ENCODE peak calls at places on chromosomes 3 and 15, in eight cellular contexts. One of them, this sample, is unnamed.

GRCh38 chr3:139448104-139448503 is 28.2 kb downstream of the RBP2 start:
- DNase-seq in GM23248: peak; percentile 52
- DNase-seq in PC-3: peak; percentile 32
- DNase-seq in SK-N-SH: no peak
- DNase-seq in neural progenitor cell: no peak
- DNase-seq in HCT116: no peak
- DNase-seq in OCI-LY7: no peak
- DNase-seq in hepatocyte: no peak
- DNase-seq in this sample: no peak

GRCh38 chr3:125150525-125151436 is 61.8 kb downstream of the SLC12A8 start:
- DNase-seq in GM23248: peak; percentile 40
- DNase-seq in PC-3: peak; percentile 71
- DNase-seq in SK-N-SH: peak; percentile 59
- DNase-seq in neural progenitor cell: peak; percentile 38
- DNase-seq in HCT116: peak; percentile 66
- DNase-seq in OCI-LY7: peak; percentile 68
- DNase-seq in hepatocyte: peak; percentile 50
- DNase-seq in this sample: peak; percentile 86

GRCh38 chr3:195441476-195441970 is 1.3 kb downstream of the ACAP2 start:
- DNase-seq in GM23248: peak; percentile 49
- DNase-seq in PC-3: peak; percentile 26
- DNase-seq in SK-N-SH: peak; percentile 69
- DNase-seq in neural progenitor cell: peak; percentile 58
- DNase-seq in HCT116: no peak
- DNase-seq in OCI-LY7: peak; percentile 33
- DNase-seq in hepatocyte: peak; percentile 64
- DNase-seq in this sample: no peak

GRCh38 chr3:148873928-148874326 is 8.8 kb downstream of the CPA3 start:
- DNase-seq in GM23248: no peak
- DNase-seq in PC-3: no peak
- DNase-seq in SK-N-SH: peak; percentile 41
- DNase-seq in neural progenitor cell: no peak
- DNase-seq in HCT116: no peak
- DNase-seq in OCI-LY7: no peak
- DNase-seq in hepatocyte: no peak
- DNase-seq in this sample: no peak

GRCh38 chr3:10471337-10471721 is 34.1 kb downstream of the ATP2B2 start:
- DNase-seq in GM23248: no peak
- DNase-seq in PC-3: no peak
- DNase-seq in SK-N-SH: no peak
- DNase-seq in neural progenitor cell: peak; percentile 28
- DNase-seq in HCT116: no peak
- DNase-seq in OCI-LY7: no peak
- DNase-seq in hepatocyte: peak; percentile 13
- DNase-seq in this sample: peak; percentile 28

GRCh38 chr3:63863150-63864007 is at the start of the genes ATXN7 and THOC7:
- DNase-seq in GM23248: peak; percentile 88
- DNase-seq in PC-3: peak; percentile 26
- DNase-seq in SK-N-SH: peak; percentile 90
- DNase-seq in neural progenitor cell: peak; percentile 89
- DNase-seq in HCT116: no peak
- DNase-seq in OCI-LY7: peak; percentile 72
- DNase-seq in hepatocyte: peak; percentile 85
- DNase-seq in this sample: peak; percentile 80

GRCh38 chr3:140145501-140145900 is 210.5 kb downstream of the CLSTN2 start:
- DNase-seq in GM23248: no peak
- DNase-seq in PC-3: no peak
- DNase-seq in SK-N-SH: no peak
- DNase-seq in neural progenitor cell: no peak
- DNase-seq in HCT116: no peak
- DNase-seq in OCI-LY7: no peak
- DNase-seq in hepatocyte: no peak
- DNase-seq in this sample: peak; percentile 5

GRCh38 chr3:14516738-14517345 is 23.3 kb downstream of the GRIP2 start:
- DNase-seq in GM23248: no peak
- DNase-seq in PC-3: no peak
- DNase-seq in SK-N-SH: no peak
- DNase-seq in neural progenitor cell: no peak
- DNase-seq in HCT116: no peak
- DNase-seq in OCI-LY7: no peak
- DNase-seq in hepatocyte: no peak
- DNase-seq in this sample: no peak

GRCh38 chr3:3739345-3740060 is 59.7 kb upstream of the LRRN1 start:
- DNase-seq in GM23248: no peak
- DNase-seq in PC-3: no peak
- DNase-seq in SK-N-SH: no peak
- DNase-seq in neural progenitor cell: peak; percentile 35
- DNase-seq in HCT116: no peak
- DNase-seq in OCI-LY7: no peak
- DNase-seq in hepatocyte: no peak
- DNase-seq in this sample: peak; percentile 20

GRCh38 chr3:156240642-156241041 is 120.3 kb downstream of the KCNAB1 start:
- DNase-seq in GM23248: no peak
- DNase-seq in PC-3: no peak
- DNase-seq in SK-N-SH: no peak
- DNase-seq in neural progenitor cell: no peak
- DNase-seq in HCT116: no peak
- DNase-seq in OCI-LY7: no peak
- DNase-seq in hepatocyte: no peak
- DNase-seq in this sample: no peak

GRCh38 chr3:117628896-117629295 is 919.3 kb downstream of the TUSC7 start:
- DNase-seq in GM23248: peak; percentile 59
- DNase-seq in PC-3: peak; percentile 36
- DNase-seq in SK-N-SH: peak; percentile 64
- DNase-seq in neural progenitor cell: no peak
- DNase-seq in HCT116: no peak
- DNase-seq in OCI-LY7: peak; percentile 5
- DNase-seq in hepatocyte: peak; percentile 67
- DNase-seq in this sample: no peak

GRCh38 chr15:90037510-90037860 is 36.4 kb downstream of the ZNF710 start:
- DNase-seq in GM23248: peak; percentile 76
- DNase-seq in PC-3: no peak
- DNase-seq in SK-N-SH: no peak
- DNase-seq in neural progenitor cell: no peak
- DNase-seq in HCT116: no peak
- DNase-seq in OCI-LY7: no peak
- DNase-seq in hepatocyte: no peak
- DNase-seq in this sample: no peak

GRCh38 chr3:152320201-152320617 is 51.5 kb downstream of the MBNL1 start:
- DNase-seq in GM23248: peak; percentile 67
- DNase-seq in PC-3: peak; percentile 16
- DNase-seq in SK-N-SH: peak; percentile 61
- DNase-seq in neural progenitor cell: no peak
- DNase-seq in HCT116: no peak
- DNase-seq in OCI-LY7: no peak
- DNase-seq in hepatocyte: no peak
- DNase-seq in this sample: no peak

GRCh38 chr3:72887723-72888545 is at the start of gene GXYLT2:
- DNase-seq in GM23248: peak; percentile 81
- DNase-seq in PC-3: peak; percentile 58
- DNase-seq in SK-N-SH: peak; percentile 89
- DNase-seq in neural progenitor cell: peak; percentile 93
- DNase-seq in HCT116: no peak
- DNase-seq in OCI-LY7: peak; percentile 2
- DNase-seq in hepatocyte: peak; percentile 86
- DNase-seq in this sample: peak; percentile 88

GRCh38 chr3:107985496-107985895 is 105.3 kb downstream of the CD47 start:
- DNase-seq in GM23248: no peak
- DNase-seq in PC-3: peak; percentile 41
- DNase-seq in SK-N-SH: no peak
- DNase-seq in neural progenitor cell: no peak
- DNase-seq in HCT116: no peak
- DNase-seq in OCI-LY7: no peak
- DNase-seq in hepatocyte: no peak
- DNase-seq in this sample: no peak

GRCh38 chr15:65979316-65979715 is 110.0 kb downstream of the RAB11A start:
- DNase-seq in GM23248: peak; percentile 12
- DNase-seq in PC-3: no peak
- DNase-seq in SK-N-SH: no peak
- DNase-seq in neural progenitor cell: no peak
- DNase-seq in HCT116: no peak
- DNase-seq in OCI-LY7: peak; percentile 49
- DNase-seq in hepatocyte: no peak
- DNase-seq in this sample: no peak

GRCh38 chr15:61116830-61117229 is 112.3 kb downstream of the RORA start:
- DNase-seq in GM23248: no peak
- DNase-seq in PC-3: no peak
- DNase-seq in SK-N-SH: no peak
- DNase-seq in neural progenitor cell: peak; percentile 33
- DNase-seq in HCT116: no peak
- DNase-seq in OCI-LY7: no peak
- DNase-seq in hepatocyte: no peak
- DNase-seq in this sample: no peak

GRCh38 chr3:58490860-58491501 is 915 bp upstream of the KCTD6 start:
- DNase-seq in GM23248: no peak
- DNase-seq in PC-3: no peak
- DNase-seq in SK-N-SH: no peak
- DNase-seq in neural progenitor cell: no peak
- DNase-seq in HCT116: no peak
- DNase-seq in OCI-LY7: no peak
- DNase-seq in hepatocyte: no peak
- DNase-seq in this sample: no peak

GRCh38 chr3:45020534-45020933 is 5.6 kb upstream of the CLEC3B start:
- DNase-seq in GM23248: no peak
- DNase-seq in PC-3: no peak
- DNase-seq in SK-N-SH: no peak
- DNase-seq in neural progenitor cell: no peak
- DNase-seq in HCT116: no peak
- DNase-seq in OCI-LY7: no peak
- DNase-seq in hepatocyte: no peak
- DNase-seq in this sample: no peak

GRCh38 chr15:67857220-67857619 is 17.4 kb upstream of the RNU6-1 start:
- DNase-seq in GM23248: no peak
- DNase-seq in PC-3: no peak
- DNase-seq in SK-N-SH: no peak
- DNase-seq in neural progenitor cell: no peak
- DNase-seq in HCT116: no peak
- DNase-seq in OCI-LY7: no peak
- DNase-seq in hepatocyte: no peak
- DNase-seq in this sample: no peak

GRCh38 chr3:133874761-133875438 is 20.8 kb downstream of the RAB6B start:
- DNase-seq in GM23248: no peak
- DNase-seq in PC-3: no peak
- DNase-seq in SK-N-SH: no peak
- DNase-seq in neural progenitor cell: no peak
- DNase-seq in HCT116: no peak
- DNase-seq in OCI-LY7: no peak
- DNase-seq in hepatocyte: no peak
- DNase-seq in this sample: no peak

GRCh38 chr3:10286596-10287295 is 6.0 kb downstream of the GHRL start:
- DNase-seq in GM23248: peak; percentile 41
- DNase-seq in PC-3: peak; percentile 88
- DNase-seq in SK-N-SH: peak; percentile 76
- DNase-seq in neural progenitor cell: peak; percentile 53
- DNase-seq in HCT116: peak; percentile 68
- DNase-seq in OCI-LY7: peak; percentile 69
- DNase-seq in hepatocyte: no peak
- DNase-seq in this sample: peak; percentile 56

GRCh38 chr15:74725845-74726773 is 781 bp upstream of the CYP1A1 start:
- DNase-seq in GM23248: peak; percentile 52
- DNase-seq in PC-3: peak; percentile 17
- DNase-seq in SK-N-SH: peak; percentile 79
- DNase-seq in neural progenitor cell: peak; percentile 79
- DNase-seq in HCT116: no peak
- DNase-seq in OCI-LY7: no peak
- DNase-seq in hepatocyte: peak; percentile 88
- DNase-seq in this sample: peak; percentile 82

GRCh38 chr15:74724570-74725240 is 623 bp downstream of the CYP1A1 start:
- DNase-seq in GM23248: no peak
- DNase-seq in PC-3: no peak
- DNase-seq in SK-N-SH: no peak
- DNase-seq in neural progenitor cell: no peak
- DNase-seq in HCT116: no peak
- DNase-seq in OCI-LY7: no peak
- DNase-seq in hepatocyte: no peak
- DNase-seq in this sample: no peak

GRCh38 chr15:74726774-74727164 is 1.4 kb upstream of the CYP1A1 start:
- DNase-seq in GM23248: no peak
- DNase-seq in PC-3: no peak
- DNase-seq in SK-N-SH: no peak
- DNase-seq in neural progenitor cell: no peak
- DNase-seq in HCT116: no peak
- DNase-seq in OCI-LY7: no peak
- DNase-seq in hepatocyte: no peak
- DNase-seq in this sample: peak; percentile 38

GRCh38 chr15:74725241-74725774 is at the start of gene CYP1A1:
- DNase-seq in GM23248: peak; percentile 26
- DNase-seq in PC-3: peak; percentile 39
- DNase-seq in SK-N-SH: peak; percentile 69
- DNase-seq in neural progenitor cell: peak; percentile 49
- DNase-seq in HCT116: no peak
- DNase-seq in OCI-LY7: no peak
- DNase-seq in hepatocyte: peak; percentile 73
- DNase-seq in this sample: peak; percentile 68

GRCh38 chr15:74727727-74728126 is 2.4 kb upstream of the CYP1A1 start:
- DNase-seq in GM23248: no peak
- DNase-seq in PC-3: no peak
- DNase-seq in SK-N-SH: peak; percentile 41
- DNase-seq in neural progenitor cell: no peak
- DNase-seq in HCT116: no peak
- DNase-seq in OCI-LY7: no peak
- DNase-seq in hepatocyte: no peak
- DNase-seq in this sample: no peak
- H3K27ac ChIP-seq in GM23248: no peak overlapping the region
- H3K27ac ChIP-seq in PC-3: no peak overlapping the region
- H3K27ac ChIP-seq in SK-N-SH: no peak overlapping the region
- H3K27ac ChIP-seq in neural progenitor cell: no peak overlapping the region
- H3K27ac ChIP-seq in HCT116: no peak overlapping the region
- H3K27ac ChIP-seq in OCI-LY7: no peak overlapping the region
- H3K27ac ChIP-seq in hepatocyte: no peak overlapping the region
- H3K27ac ChIP-seq in this sample: no peak overlapping the region

GRCh38 chr3:24160424-24160823 is 215.3 kb downstream of the NR1D2 start:
- DNase-seq in GM23248: peak; percentile 46
- DNase-seq in PC-3: no peak
- DNase-seq in SK-N-SH: no peak
- DNase-seq in neural progenitor cell: peak; percentile 59
- DNase-seq in HCT116: no peak
- DNase-seq in OCI-LY7: no peak
- DNase-seq in hepatocyte: no peak
- DNase-seq in this sample: peak; percentile 77
- H2AFZ ChIP-seq in GM23248: no peak overlapping the region
- H2AFZ ChIP-seq in PC-3: no peak overlapping the region
- H2AFZ ChIP-seq in SK-N-SH: no peak overlapping the region
- H2AFZ ChIP-seq in neural progenitor cell: no peak overlapping the region
- H2AFZ ChIP-seq in HCT116: no peak overlapping the region
- H2AFZ ChIP-seq in OCI-LY7: no peak overlapping the region
- H2AFZ ChIP-seq in hepatocyte: no peak overlapping the region
- H2AFZ ChIP-seq in this sample: no peak overlapping the region

GRCh38 chr15:86663304-86663703 is 583.6 kb downstream of the AGBL1 start:
- DNase-seq in GM23248: no peak
- DNase-seq in PC-3: no peak
- DNase-seq in SK-N-SH: no peak
- DNase-seq in neural progenitor cell: no peak
- DNase-seq in HCT116: no peak
- DNase-seq in OCI-LY7: no peak
- DNase-seq in hepatocyte: no peak
- DNase-seq in this sample: no peak
- TF ChIP-seq EZH2phosphoT487 in GM23248: no peak
- TF ChIP-seq EZH2phosphoT487 in PC-3: no peak
- TF ChIP-seq EZH2phosphoT487 in SK-N-SH: no peak
- TF ChIP-seq EZH2phosphoT487 in neural progenitor cell: no peak
- TF ChIP-seq EZH2phosphoT487 in HCT116: no peak
- TF ChIP-seq EZH2phosphoT487 in OCI-LY7: no peak
- TF ChIP-seq EZH2phosphoT487 in hepatocyte: no peak
- TF ChIP-seq EZH2phosphoT487 in this sample: no peak

GRCh38 chr3:128760027-128760426 is 34.0 kb downstream of the RAB7A start:
- DNase-seq in GM23248: no peak
- DNase-seq in PC-3: no peak
- DNase-seq in SK-N-SH: no peak
- DNase-seq in neural progenitor cell: no peak
- DNase-seq in HCT116: no peak
- DNase-seq in OCI-LY7: no peak
- DNase-seq in hepatocyte: peak; percentile 39
- DNase-seq in this sample: no peak
- H3K27ac ChIP-seq in GM23248: no peak overlapping the region
- H3K27ac ChIP-seq in PC-3: no peak overlapping the region
- H3K27ac ChIP-seq in SK-N-SH: no peak overlapping the region
- H3K27ac ChIP-seq in neural progenitor cell: no peak overlapping the region
- H3K27ac ChIP-seq in HCT116: no peak overlapping the region
- H3K27ac ChIP-seq in OCI-LY7: no peak overlapping the region
- H3K27ac ChIP-seq in hepatocyte: peak overlapping the region; percentile 70
- H3K27ac ChIP-seq in this sample: no peak overlapping the region